ENCODE peak calls at places on chromosomes 3 and 15, in seven cellular contexts. C, D, L, J, M, I and Y are unnamed samples.

GRCh38 chr15:56968821-56969220 is 50.4 kb downstream of the TCF12 start:
- DNase-seq in D (no peak), C (no peak), L (no peak), M (no peak), I (no peak), J (no peak), Y (no peak)

GRCh38 chr3:150227839-150228238 is 180.3 kb upstream of the TSC22D2 start:
- DNase-seq in M (peak; percentile 79), I (peak; percentile 69), D (no peak), L (no peak), J (peak; percentile 72), C (no peak), Y (peak; percentile 79)

GRCh38 chr3:185757176-185757575 is 67.7 kb downstream of the IGF2BP2 start:
- DNase-seq in D (no peak), I (no peak), L (no peak), M (no peak), J (peak; percentile 45), C (peak; percentile 41), Y (no peak)

GRCh38 chr15:74893627-74894026 is 3.8 kb downstream of the MPI start:
- DNase-seq in C (no peak), L (no peak), D (no peak), I (no peak), M (peak; percentile 40), J (no peak), Y (no peak)

GRCh38 chr3:7621645-7622044 is 760.7 kb downstream of the GRM7 start:
- DNase-seq in I (no peak), L (no peak), D (no peak), J (no peak), M (no peak), C (no peak), Y (no peak)

GRCh38 chr3:111715911-111716523 is 120.9 kb upstream of the ZBED2 start:
- DNase-seq in L (no peak), M (peak; percentile 53), C (no peak), D (no peak), I (peak; percentile 45), J (peak; percentile 65), Y (peak; percentile 72)

GRCh38 chr3:126977821-126978220 is 5.1 kb upstream of the PLXNA1 start:
- DNase-seq in J (no peak), M (no peak), D (no peak), L (no peak), C (no peak), I (no peak), Y (no peak)

GRCh38 chr15:41811432-41812195 is 16.3 kb upstream of the JMJD7 start:
- DNase-seq in J (peak; percentile 84), L (peak; percentile 86), M (peak; percentile 81), D (peak; percentile 24), I (peak; percentile 81), C (peak; percentile 60), Y (peak; percentile 92)

GRCh38 chr3:192207661-192208060 is 519.7 kb downstream of the FGF12 start:
- DNase-seq in D (no peak), I (no peak), L (peak; percentile 21), J (no peak), M (no peak), C (no peak), Y (no peak)

GRCh38 chr15:30923429-30923828 is 19.7 kb downstream of the FAN1 start:
- DNase-seq in J (no peak), M (no peak), L (peak; percentile 78), I (no peak), D (no peak), C (no peak), Y (no peak)

GRCh38 chr3:128072454-128073184 is 20.4 kb downstream of the SEC61A1 start:
- DNase-seq in C (no peak), I (no peak), L (no peak), J (no peak), M (no peak), D (no peak), Y (no peak)

GRCh38 chr15:67783303-67783702 is 42.0 kb upstream of the SKOR1 start:
- DNase-seq in J (no peak), C (no peak), I (no peak), L (no peak), M (peak; percentile 90), D (no peak), Y (no peak)

GRCh38 chr15:91528811-91529210 is 324.7 kb upstream of the SLCO3A1 start:
- DNase-seq in D (no peak), I (no peak), J (no peak), C (no peak), L (no peak), M (no peak), Y (no peak)

GRCh38 chr15:70504305-70504951 is 258.9 kb downstream of the UACA start:
- DNase-seq in D (no peak), M (peak; percentile 91), I (peak; percentile 55), L (no peak), C (peak; percentile 67), J (no peak), Y (peak; percentile 94)

GRCh38 chr15:76904461-76905012 is 603 bp downstream of the SCAPER start:
- DNase-seq in J (peak; percentile 42), C (peak; percentile 49), I (peak; percentile 16), M (peak; percentile 32), D (no peak), L (peak; percentile 13), Y (peak; percentile 21)

GRCh38 chr3:119206611-119207511 is 33.5 kb downstream of the UPK1B start:
- DNase-seq in D (no peak), L (no peak), C (peak; percentile 61), I (no peak), M (no peak), J (no peak), Y (no peak)

GRCh38 chr15:67331676-67332075 is 77.1 kb downstream of the IQCH start:
- DNase-seq in M (no peak), C (no peak), D (no peak), I (peak; percentile 7), J (no peak), L (no peak), Y (peak; percentile 20)

GRCh38 chr15:84598250-84598649 is 2.6 kb upstream of the ZSCAN2 start:
- DNase-seq in J (no peak), I (peak; percentile 24), C (no peak), M (peak; percentile 80), L (no peak), D (no peak), Y (peak; percentile 19)

GRCh38 chr3:156782921-156783320 is 43.2 kb upstream of the LEKR1 start:
- DNase-seq in M (no peak), C (no peak), L (no peak), I (peak; percentile 35), D (no peak), J (peak; percentile 10), Y (no peak)

GRCh38 chr15:74866090-74866489 is 7.1 kb downstream of the SCAMP2 start:
- DNase-seq in I (peak; percentile 85), D (peak; percentile 49), L (no peak), J (no peak), C (peak; percentile 89), M (no peak), Y (peak; percentile 49)

GRCh38 chr3:98869391-98869790 is 32.1 kb downstream of the DCBLD2 start:
- DNase-seq in L (no peak), C (no peak), J (peak; percentile 74), D (no peak), I (no peak), M (no peak), Y (no peak)

GRCh38 chr15:38972831-38973230 is 408.2 kb upstream of the RASGRP1 start:
- DNase-seq in I (no peak), M (no peak), L (no peak), D (no peak), C (no peak), J (no peak), Y (peak; percentile 8)

GRCh38 chr3:30253832-30254231 is 352.6 kb upstream of the TGFBR2 start:
- DNase-seq in I (no peak), L (no peak), M (no peak), C (no peak), D (no peak), J (no peak), Y (no peak)

GRCh38 chr3:192841428-192841827 is 76.2 kb downstream of the MB21D2 start:
- DNase-seq in L (no peak), J (no peak), M (no peak), D (no peak), C (no peak), I (no peak), Y (no peak)

GRCh38 chr3:151852074-151852811 is 21.2 kb upstream of the SUCNR1 start:
- DNase-seq in C (no peak), I (no peak), M (no peak), D (no peak), L (no peak), J (no peak), Y (no peak)

DNA sequence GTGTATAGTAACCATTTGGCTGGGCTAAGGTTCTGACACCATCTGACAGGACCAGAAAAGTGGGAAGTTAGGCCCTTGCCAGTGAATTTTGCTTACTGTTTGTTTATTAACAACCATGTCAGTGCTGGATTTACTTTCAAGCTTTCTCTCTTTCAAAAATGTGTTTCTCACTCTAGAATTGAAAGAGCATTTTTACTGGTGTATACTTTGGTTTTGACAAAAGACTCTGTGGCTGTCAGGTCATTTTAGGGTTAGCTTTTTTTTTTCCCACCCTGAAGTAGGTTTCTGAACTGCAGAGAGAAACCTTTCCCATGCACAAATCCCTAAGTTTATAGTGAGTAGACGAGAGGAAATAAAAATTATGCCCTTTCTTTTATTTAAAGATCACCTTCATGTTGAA is 230.0 kb upstream of the TBC1D5 start:
- DNase-seq in I (no peak), C (no peak), L (no peak), J (no peak), D (no peak), M (no peak), Y (no peak)
- H3K4me3 ChIP-seq in I (no peak overlapping the region), C (no peak overlapping the region), L (no peak overlapping the region), J (no peak overlapping the region), D (no peak overlapping the region), M (no peak overlapping the region), Y (no peak overlapping the region)

GRCh38 chr15:96121066-96121465 is 209.4 kb upstream of the NR2F2 start:
- DNase-seq in J (no peak), M (no peak), C (no peak), I (no peak), L (no peak), D (no peak), Y (peak; percentile 10)
- TF ChIP-seq CTCF in J (no peak), M (no peak), C (no peak), I (no peak), L (no peak), D (no peak), Y (no peak)

GRCh38 chr3:72445827-72446405 is 402.3 kb downstream of the SHQ1 start:
- DNase-seq in I (peak; percentile 3), C (peak; percentile 1), J (peak; percentile 46), M (no peak), D (no peak), L (no peak), Y (peak; percentile 5)

GRCh38 chr3:72448375-72448823 is 399.8 kb downstream of the SHQ1 start:
- DNase-seq in D (no peak), L (peak; percentile 11), C (no peak), I (no peak), M (no peak), J (no peak), Y (no peak)

GRCh38 chr3:72448858-72449257 is 399.4 kb downstream of the SHQ1 start:
- DNase-seq in C (peak; percentile 50), J (no peak), D (no peak), L (no peak), I (no peak), M (no peak), Y (peak; percentile 9)

GRCh38 chr3:72446406-72447058 is 401.7 kb downstream of the SHQ1 start:
- DNase-seq in L (no peak), M (peak; percentile 34), D (no peak), J (no peak), I (peak; percentile 18), C (peak; percentile 58), Y (peak; percentile 43)

GRCh38 chr3:72447059-72447946 is 400.9 kb downstream of the SHQ1 start:
- DNase-seq in L (peak; percentile 89), J (peak; percentile 84), M (peak; percentile 95), C (peak; percentile 83), D (no peak), I (peak; percentile 86), Y (peak; percentile 94)
- H3K4me3 ChIP-seq in L (peak overlapping the region; percentile 92), J (peak overlapping the region; percentile 23), M (peak overlapping the region; percentile 98), C (peak overlapping the region; percentile 33), D (peak overlapping the region; percentile 78), I (peak overlapping the region; percentile 98), Y (peak overlapping the region; percentile 82)

GRCh38 chr3:69425249-69425648 is 39.4 kb upstream of the FRMD4B start:
- DNase-seq in L (no peak), D (no peak), J (peak; percentile 69), C (peak; percentile 37), I (peak; percentile 7), M (peak; percentile 72), Y (peak; percentile 58)
- TF ChIP-seq CTCF in L (peak; percentile 53), D (peak; percentile 66), J (peak; percentile 74), C (peak; percentile 67), I (peak; percentile 27), M (peak; percentile 68), Y (peak; percentile 64)